ENCODE peak calls at places on chromosomes 4 and X, in six cellular contexts. O is RWPE1, K is progenitor cell of endocrine pancreas, W is choroid plexus epithelial cell, J is suprapubic skin, F is astrocyte. B is an unnamed sample.

GRCh38 chr4:138668309-138668708 is 347.3 kb upstream of the NOCT start:
- DNase-seq in O (no peak), W (no peak), J (no peak), F (no peak), K (no peak), B (no peak)

GRCh38 chr4:36256398-36256828 is 12.1 kb upstream of the ARAP2 start:
- DNase-seq in F (no peak), J (no peak), O (no peak), K (no peak), W (no peak), B (no peak)

GRCh38 chr4:19700951-19701350 is 550.8 kb upstream of the SLIT2 start:
- DNase-seq in J (no peak), O (no peak), W (no peak), K (no peak), F (peak), B (no peak)

GRCh38 chr4:78601013-78601412 is 49.4 kb downstream of the ANXA3 start:
- DNase-seq in F (peak), O (no peak), J (no peak), W (no peak), K (no peak), B (no peak)

GRCh38 chrX:39883664-39884063 is 214.1 kb downstream of the BCOR start:
- DNase-seq in F (no peak), W (no peak), K (no peak), O (no peak), J (no peak), B (no peak)

GRCh38 chr4:118076958-118077766 is 42.9 kb downstream of the NDST3 start:
- DNase-seq in O (no peak), F (peak), J (no peak), W (peak), K (no peak), B (peak)

GRCh38 chrX:72609313-72609712 is 36.7 kb upstream of the HDAC8 start:
- DNase-seq in F (no peak), J (no peak), W (peak), K (no peak), O (peak), B (peak)

GRCh38 chr4:17771284-17771908 is 10.0 kb downstream of the FAM184B start:
- DNase-seq in W (no peak), J (no peak), K (no peak), O (peak), F (no peak), B (no peak)

GRCh38 chrX:45198706-45199105 is 2.0 kb downstream of the DIPK2B start:
- DNase-seq in O (no peak), J (no peak), F (no peak), K (no peak), W (no peak), B (no peak)

GRCh38 chrX:18966624-18967023 is 17.3 kb downstream of the PHKA2 start:
- DNase-seq in K (no peak), J (no peak), F (no peak), O (no peak), W (no peak), B (no peak)

GRCh38 chrX:96576358-96576757 is 108.3 kb upstream of the DIAPH2 start:
- DNase-seq in J (no peak), W (no peak), O (no peak), K (no peak), F (no peak), B (no peak)

GRCh38 chr4:145815626-145816025 is 123.0 kb downstream of the ZNF827 start:
- DNase-seq in W (no peak), O (no peak), J (no peak), K (no peak), F (peak), B (no peak)

GRCh38 chrX:39258331-39258730 is 457.1 kb downstream of the MID1IP1 start:
- DNase-seq in W (peak), O (no peak), K (no peak), F (peak), J (no peak), B (no peak)

GRCh38 chrX:106692425-106693075 is 34.0 kb upstream of the RNF128 start:
- DNase-seq in K (no peak), F (no peak), J (no peak), W (no peak), O (no peak), B (peak)

GRCh38 chr4:83197555-83198235 is 83.2 kb upstream of the PLAC8 start:
- DNase-seq in K (no peak), J (no peak), W (no peak), O (no peak), F (no peak), B (no peak)

GRCh38 chr4:69075061-69075792 is 21.0 kb upstream of the UGT2B7 start:
- DNase-seq in W (no peak), K (no peak), J (no peak), O (no peak), F (peak), B (no peak)

GRCh38 chrX:149040873-149041535 is 464.1 kb downstream of the IDS start:
- DNase-seq in F (peak), J (no peak), K (no peak), W (no peak), O (no peak), B (no peak)

GRCh38 chr4:153169811-153170210 is 34.4 kb upstream of the TRIM2 start:
- DNase-seq in O (no peak), W (no peak), K (no peak), J (no peak), F (no peak), B (no peak)

GRCh38 chr4:93827272-93827947 is 1.1 kb upstream of the ATOH1 start:
- DNase-seq in K (no peak), W (no peak), J (no peak), O (no peak), F (no peak), B (no peak)

GRCh38 chr4:134320048-134320447 is 118.5 kb upstream of the PABPC4L start:
- DNase-seq in O (no peak), F (peak), J (no peak), W (peak), K (no peak), B (no peak)

GRCh38 chrX:1394731-1395501 is 3.0 kb upstream of the SLC25A6 start:
- DNase-seq in J (peak), F (no peak), W (no peak), O (no peak), K (no peak), B (no peak)

GRCh38 chr4:86512631-86513030 is 81.5 kb upstream of the PTPN13 start:
- DNase-seq in W (no peak), K (no peak), O (no peak), J (no peak), F (no peak), B (no peak)

GRCh38 chr4:158094413-158095110 is 78.3 kb downstream of the GASK1B start:
- DNase-seq in K (peak), J (no peak), F (peak), W (peak), O (peak), B (peak)

GRCh38 chr4:38856046-38856445 is 571 bp downstream of the TLR6 start:
- DNase-seq in J (no peak), K (no peak), W (no peak), F (no peak), O (no peak), B (no peak)

GRCh38 chr4:28886934-28887333 is 1833.2 kb upstream of the PCDH7 start:
- DNase-seq in W (no peak), F (peak), O (no peak), K (no peak), J (no peak), B (no peak)

GRCh38 chrX:148593146-148593545 is 92.7 kb downstream of the AFF2 start:
- DNase-seq in J (no peak), W (no peak), K (no peak), O (no peak), F (no peak), B (no peak)

GRCh38 chr4:53364624-53365023 is 1.2 kb downstream of the SCFD2 start:
- DNase-seq in J (no peak), K (no peak), W (no peak), O (no peak), F (no peak), B (no peak)

GRCh38 chrX:338281-338835 is 19.8 kb upstream of the GTPBP6 start:
- DNase-seq in J (no peak), F (no peak), K (no peak), O (no peak), W (no peak), B (no peak)

GRCh38 chrX:40108959-40109287 is 11.2 kb upstream of the BCOR start:
- DNase-seq in O (peak), W (peak), K (peak), F (peak), J (peak), B (peak)

GRCh38 chrX:153519569-153520285 is 2.3 kb downstream of the ATP2B3 start:
- DNase-seq in J (no peak), F (no peak), W (peak), O (peak), K (no peak), B (no peak)

GRCh38 chr4:73221734-73222133 is 36.9 kb downstream of the ANKRD17 start:
- DNase-seq in O (no peak), K (no peak), J (no peak), F (no peak), W (no peak), B (no peak)

GRCh38 chrX:39327255-39327654 is 526.0 kb downstream of the MID1IP1 start:
- DNase-seq in W (no peak), J (no peak), F (no peak), O (no peak), K (no peak), B (no peak)

GRCh38 chr4:139823345-139823744 is 157.7 kb downstream of the MGST2 start:
- DNase-seq in O (no peak), F (no peak), J (no peak), K (no peak), W (no peak), B (no peak)

GRCh38 chr4:9989918-9990635 is 31.2 kb downstream of the SLC2A9 start:
- DNase-seq in F (no peak), W (no peak), O (no peak), K (no peak), J (no peak), B (no peak)

GRCh38 chrX:152465132-152465531 is 14.0 kb upstream of the GABRA3 start:
- DNase-seq in K (no peak), O (no peak), F (no peak), W (no peak), J (no peak), B (no peak)

GRCh38 chr4:147546341-147546740 is 65.4 kb downstream of the EDNRA start:
- DNase-seq in O (peak), W (peak), K (no peak), F (peak), J (no peak), B (no peak)

GRCh38 chrX:103664363-103664762 is 22.1 kb downstream of the MORF4L2 start:
- DNase-seq in K (no peak), O (no peak), W (no peak), J (no peak), F (no peak), B (no peak)

GRCh38 chr4:2515835-2516550 is 20.5 kb upstream of the FAM193A start:
- DNase-seq in F (no peak), W (peak), J (no peak), O (no peak), K (no peak), B (no peak)

DNA sequence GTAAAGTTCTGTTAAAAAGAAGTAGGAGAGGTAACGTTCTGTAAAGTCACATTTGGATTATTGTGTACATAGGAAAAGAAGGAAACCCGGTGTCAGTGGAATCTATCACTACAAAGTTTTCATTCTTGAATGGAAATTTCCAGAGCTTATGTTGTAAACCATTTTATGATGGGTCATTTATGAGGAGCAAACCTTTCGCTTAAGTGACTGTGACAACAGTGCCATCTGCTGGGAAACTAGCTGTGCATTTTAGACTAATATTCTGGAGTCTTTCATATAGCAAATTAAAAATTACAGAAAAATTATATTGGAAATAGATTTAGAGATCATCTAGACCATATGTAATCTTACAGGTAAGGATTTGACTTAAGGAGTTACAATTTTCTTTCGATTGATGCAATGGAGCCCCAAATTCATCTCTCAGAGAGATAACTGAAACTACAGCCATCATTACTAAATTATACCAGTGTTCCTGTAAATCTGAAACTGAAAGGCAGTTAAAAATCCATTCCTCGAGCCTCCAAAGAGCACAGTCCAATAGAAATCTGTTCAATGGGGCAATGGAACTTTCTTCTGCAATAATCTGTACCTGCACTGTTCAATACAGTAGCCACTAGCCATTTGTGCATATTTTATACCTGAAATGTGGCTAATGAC is 26.9 kb downstream of the ASB9 start:
- DNase-seq in W (peak), F (peak), K (no peak), O (peak), J (no peak), B (peak)
- TF ChIP-seq CTCF in W (peak), F (peak), K (peak), O (peak), J (peak), B (peak)

GRCh38 chr4:92163348-92163747 is 140.4 kb upstream of the GRID2 start:
- DNase-seq in W (peak), K (no peak), J (no peak), O (no peak), F (no peak), B (no peak)
- TF ChIP-seq CTCF in W (peak), K (no peak), J (no peak), O (no peak), F (peak), B (peak)

DNA sequence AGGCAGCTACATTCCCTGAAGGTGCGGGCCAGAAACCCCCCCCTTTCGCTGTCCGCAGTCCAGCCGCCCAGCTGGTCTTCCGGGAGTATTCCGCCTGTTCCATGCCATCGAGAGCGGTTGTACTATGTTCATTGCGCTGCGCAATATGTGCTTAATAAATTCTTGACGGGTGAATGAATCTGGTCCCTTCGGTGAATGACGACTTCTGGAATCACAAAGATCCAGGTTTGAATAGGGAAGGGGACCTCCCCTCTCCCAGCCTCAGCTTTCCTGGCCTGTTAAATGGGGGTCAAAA is 777 bp upstream of the TFE3 start:
- DNase-seq in J (no peak), W (no peak), K (no peak), O (no peak), F (no peak), B (no peak)
- TF ChIP-seq CTCF in J (peak), W (no peak), K (no peak), O (no peak), F (no peak), B (no peak)

GRCh38 chr4:151530783-151531182 is 121.8 kb downstream of the FHIP1A start:
- DNase-seq in W (no peak), O (no peak), K (no peak), F (no peak), J (no peak), B (no peak)
- TF ChIP-seq CTCF in W (no peak), O (no peak), K (no peak), F (peak), J (peak), B (peak)

GRCh38 chr4:150794706-150795105 is 212.8 kb downstream of the MAB21L2 start:
- DNase-seq in O (no peak), K (no peak), J (no peak), W (peak), F (peak), B (no peak)

GRCh38 chr4:150801833-150802232 is 213.3 kb downstream of the LRBA start:
- DNase-seq in K (no peak), O (no peak), F (no peak), W (no peak), J (no peak), B (no peak)

GRCh38 chr4:150799207-150799606 is 215.9 kb downstream of the LRBA start:
- DNase-seq in F (no peak), K (no peak), O (no peak), J (no peak), W (peak), B (no peak)
- TF ChIP-seq CTCF in F (peak), K (peak), O (no peak), J (no peak), W (peak), B (no peak)

B was measured in hepatocyte.